ENCODE peak calls at places on chromosomes 6 and 20, in five cellular contexts. N, W, Y, R and Z are unnamed samples.

GRCh38 chr6:29011276-29011734 is 6.2 kb upstream of the ZNF311 start:
- DNase-seq in R (no peak), W (peak; percentile 51), N (peak; percentile 49), Y (peak; percentile 87), Z (peak; percentile 43)

GRCh38 chr20:24783631-24784492 is 165.2 kb upstream of the CST7 start:
- DNase-seq in W (no peak), R (no peak), N (no peak), Y (no peak), Z (no peak)

GRCh38 chr6:7954477-7955200 is 44.1 kb upstream of the TXNDC5 start:
- DNase-seq in N (no peak), Y (no peak), W (no peak), R (no peak), Z (no peak)

GRCh38 chr6:167720456-167721285 is 106.0 kb upstream of the AFDN start:
- DNase-seq in N (no peak), R (no peak), Y (no peak), W (no peak), Z (no peak)

GRCh38 chr6:151036869-151037680 is 171.6 kb downstream of the MTHFD1L start:
- DNase-seq in Y (peak; percentile 44), R (no peak), N (peak; percentile 22), W (peak; percentile 38), Z (peak; percentile 80)

GRCh38 chr6:99338188-99338587 is 11.3 kb downstream of the FAXC start:
- DNase-seq in R (no peak), W (no peak), Y (no peak), N (no peak), Z (peak; percentile 63)

GRCh38 chr6:52590634-52590985 is 13.8 kb upstream of the TRAM2 start:
- DNase-seq in Y (peak; percentile 87), R (no peak), N (no peak), W (peak; percentile 83), Z (no peak)

GRCh38 chr20:10877345-10877744 is 203.5 kb upstream of the JAG1 start:
- DNase-seq in R (peak; percentile 67), W (no peak), Y (no peak), N (no peak), Z (no peak)

GRCh38 chr20:18750735-18751134 is 62.8 kb upstream of the SCP2D1 start:
- DNase-seq in R (no peak), N (no peak), W (no peak), Y (no peak), Z (no peak)

GRCh38 chr20:52305843-52306242 is 114.3 kb upstream of the ZFP64 start:
- DNase-seq in R (no peak), N (no peak), W (no peak), Y (no peak), Z (no peak)

GRCh38 chr20:64219202-64219601 is 36.3 kb upstream of the PCMTD2 start:
- DNase-seq in R (no peak), W (no peak), Y (peak; percentile 64), N (no peak), Z (no peak)

GRCh38 chr20:61314326-61315010 is 62.4 kb downstream of the CDH4 start:
- DNase-seq in Y (no peak), W (no peak), N (no peak), R (no peak), Z (no peak)

GRCh38 chr6:89948876-89949275 is 54.6 kb downstream of the GJA10 start:
- DNase-seq in N (no peak), W (no peak), R (no peak), Y (peak; percentile 40), Z (no peak)

GRCh38 chr6:159121387-159121955 is 47.7 kb upstream of the FNDC1 start:
- DNase-seq in W (no peak), R (no peak), N (no peak), Y (no peak), Z (no peak)

GRCh38 chr20:1567392-1568165 is 10.1 kb upstream of the SIRPD start:
- DNase-seq in W (peak; percentile 27), R (no peak), N (peak; percentile 89), Y (peak; percentile 88), Z (peak; percentile 73)

GRCh38 chr6:41302638-41303037 is 16.2 kb upstream of the TREM1 start:
- DNase-seq in R (no peak), N (no peak), Y (no peak), W (no peak), Z (no peak)

GRCh38 chr6:41294463-41294862 is 8.0 kb upstream of the TREM1 start:
- DNase-seq in R (no peak), W (no peak), N (no peak), Y (no peak), Z (no peak)

DNA sequence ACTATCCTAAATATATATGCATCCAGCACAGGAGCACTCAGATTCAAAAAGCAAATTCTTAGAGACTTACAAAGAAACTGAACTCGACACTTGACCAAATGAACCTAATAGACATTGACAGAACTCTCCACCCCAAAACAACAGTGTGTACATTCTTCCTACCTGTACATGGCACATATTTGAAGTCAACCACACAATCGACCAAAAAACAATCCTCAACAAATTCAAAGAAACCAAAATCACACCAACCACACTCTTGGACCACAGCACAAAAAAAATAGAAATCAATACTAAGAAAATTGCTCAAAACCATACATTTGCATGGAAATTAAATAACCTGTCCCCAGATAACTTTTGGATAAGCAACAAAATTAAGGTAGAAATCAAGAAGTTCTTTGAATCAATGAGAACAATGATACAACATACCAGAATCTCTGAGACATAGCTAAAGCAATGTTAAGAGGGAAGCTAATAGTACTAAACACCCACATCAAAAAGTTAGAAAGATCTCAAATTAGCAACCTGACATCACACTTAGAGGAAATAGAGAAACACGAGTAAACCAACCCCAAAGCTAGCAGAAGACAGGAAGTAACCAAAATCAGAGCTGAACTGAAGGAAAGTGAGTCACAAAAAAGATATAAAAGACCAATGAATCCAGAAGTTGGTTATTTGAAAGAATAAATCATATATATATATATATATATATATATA is 12.5 kb upstream of the TREM1 start:
- DNase-seq in Y (no peak), W (no peak), R (no peak), N (no peak), Z (no peak)
- H3K27ac ChIP-seq in Y (no peak overlapping the region), W (no peak overlapping the region), R (no peak overlapping the region), N (no peak overlapping the region), Z (no peak overlapping the region)

GRCh38 chr20:9493818-9494217 is 20.6 kb upstream of the LAMP5 start:
- DNase-seq in N (no peak), W (no peak), R (no peak), Y (no peak), Z (no peak)
- H3K27ac ChIP-seq in N (no peak overlapping the region), W (no peak overlapping the region), R (no peak overlapping the region), Y (no peak overlapping the region), Z (no peak overlapping the region)

GRCh38 chr6:91500689-91501303 is 913.9 kb upstream of the MAP3K7 start:
- DNase-seq in N (no peak), R (no peak), W (no peak), Y (no peak), Z (no peak)
- H3K27ac ChIP-seq in N (no peak overlapping the region), R (no peak overlapping the region), W (no peak overlapping the region), Y (no peak overlapping the region), Z (no peak overlapping the region)

GRCh38 chr20:62601172-62601571 is 41.1 kb upstream of the SLCO4A1 start:
- DNase-seq in R (no peak), Y (no peak), N (no peak), W (no peak), Z (no peak)

GRCh38 chr20:62603907-62604785 is 38.2 kb upstream of the SLCO4A1 start:
- DNase-seq in R (no peak), W (no peak), Y (no peak), N (no peak), Z (no peak)

GRCh38 chr20:62604796-62605195 is 37.5 kb upstream of the SLCO4A1 start:
- DNase-seq in N (no peak), W (no peak), R (no peak), Y (no peak), Z (no peak)

GRCh38 chr20:62602550-62602949 is 39.8 kb upstream of the SLCO4A1 start:
- DNase-seq in R (no peak), N (peak; percentile 74), Y (no peak), W (no peak), Z (no peak)

GRCh38 chr20:62603021-62603906 is 39.0 kb upstream of the SLCO4A1 start:
- DNase-seq in R (no peak), N (peak; percentile 65), Y (peak; percentile 51), W (peak; percentile 47), Z (no peak)
- H3K27ac ChIP-seq in R (no peak overlapping the region), N (peak overlapping the region; percentile 90), Y (no peak overlapping the region), W (no peak overlapping the region), Z (no peak overlapping the region)